ENCODE peak calls at places on chromosomes 3 and 15, in five cellular contexts. One of them, this sample, is unnamed.

GRCh38 chr3:55571913-55572312 is 84.8 kb upstream of the WNT5A start:
- DNase-seq in thoracic aorta: no peak
- DNase-seq in upper lobe of right lung: peak
- DNase-seq in vagina: no peak
- DNase-seq in cardiac muscle cell: peak
- DNase-seq in this sample: no peak

GRCh38 chr3:152019516-152019915 is 146.1 kb downstream of the SUCNR1 start:
- DNase-seq in thoracic aorta: no peak
- DNase-seq in upper lobe of right lung: no peak
- DNase-seq in vagina: no peak
- DNase-seq in cardiac muscle cell: no peak
- DNase-seq in this sample: no peak

GRCh38 chr3:157542711-157543485 is 39.7 kb upstream of the VEPH1 start:
- DNase-seq in thoracic aorta: no peak
- DNase-seq in upper lobe of right lung: peak
- DNase-seq in vagina: no peak
- DNase-seq in cardiac muscle cell: peak
- DNase-seq in this sample: no peak

GRCh38 chr3:139541156-139541897 is 1.8 kb upstream of the RBP1 start:
- DNase-seq in thoracic aorta: no peak
- DNase-seq in upper lobe of right lung: no peak
- DNase-seq in vagina: no peak
- DNase-seq in cardiac muscle cell: no peak
- DNase-seq in this sample: no peak

GRCh38 chr15:33256874-33257273 is 53.9 kb upstream of the RYR3 start:
- DNase-seq in thoracic aorta: no peak
- DNase-seq in upper lobe of right lung: no peak
- DNase-seq in vagina: no peak
- DNase-seq in cardiac muscle cell: no peak
- DNase-seq in this sample: no peak

GRCh38 chr3:14989943-14990753 is 42.8 kb downstream of the NR2C2 start:
- DNase-seq in thoracic aorta: no peak
- DNase-seq in upper lobe of right lung: no peak
- DNase-seq in vagina: no peak
- DNase-seq in cardiac muscle cell: peak
- DNase-seq in this sample: peak

GRCh38 chr3:42975456-42975855 is 3.7 kb upstream of the GASK1A start:
- DNase-seq in thoracic aorta: no peak
- DNase-seq in upper lobe of right lung: no peak
- DNase-seq in vagina: no peak
- DNase-seq in cardiac muscle cell: no peak
- DNase-seq in this sample: no peak

GRCh38 chr3:126394179-126394976 is at the start of gene CFAP100:
- DNase-seq in thoracic aorta: no peak
- DNase-seq in upper lobe of right lung: peak
- DNase-seq in vagina: no peak
- DNase-seq in cardiac muscle cell: peak
- DNase-seq in this sample: no peak

GRCh38 chr3:108406661-108407206 is 103.7 kb downstream of the MYH15 start:
- DNase-seq in thoracic aorta: no peak
- DNase-seq in upper lobe of right lung: no peak
- DNase-seq in vagina: no peak
- DNase-seq in cardiac muscle cell: peak
- DNase-seq in this sample: peak

GRCh38 chr3:123695731-123696640 is 111.1 kb upstream of the HACD2 start:
- DNase-seq in thoracic aorta: no peak
- DNase-seq in upper lobe of right lung: no peak
- DNase-seq in vagina: no peak
- DNase-seq in cardiac muscle cell: no peak
- DNase-seq in this sample: no peak

GRCh38 chr3:125357032-125357658 is 18.0 kb downstream of the ZNF148 start:
- DNase-seq in thoracic aorta: no peak
- DNase-seq in upper lobe of right lung: peak
- DNase-seq in vagina: no peak
- DNase-seq in cardiac muscle cell: peak
- DNase-seq in this sample: no peak

GRCh38 chr15:31147943-31148621 is 46.6 kb upstream of the TRPM1 start:
- DNase-seq in thoracic aorta: no peak
- DNase-seq in upper lobe of right lung: no peak
- DNase-seq in vagina: no peak
- DNase-seq in cardiac muscle cell: no peak
- DNase-seq in this sample: no peak

GRCh38 chr3:126970101-126970500 is 12.8 kb upstream of the PLXNA1 start:
- DNase-seq in thoracic aorta: no peak
- DNase-seq in upper lobe of right lung: no peak
- DNase-seq in vagina: no peak
- DNase-seq in cardiac muscle cell: no peak
- DNase-seq in this sample: no peak

GRCh38 chr3:8554725-8555621 is 53.4 kb downstream of the LMCD1 start:
- DNase-seq in thoracic aorta: no peak
- DNase-seq in upper lobe of right lung: no peak
- DNase-seq in vagina: no peak
- DNase-seq in cardiac muscle cell: peak
- DNase-seq in this sample: no peak

GRCh38 chr15:98778263-98778959 is 130.1 kb downstream of the IGF1R start:
- DNase-seq in thoracic aorta: no peak
- DNase-seq in upper lobe of right lung: no peak
- DNase-seq in vagina: no peak
- DNase-seq in cardiac muscle cell: no peak
- DNase-seq in this sample: no peak

GRCh38 chr15:67897646-67898045 is 57.8 kb upstream of the RNU6-1 start:
- DNase-seq in thoracic aorta: no peak
- DNase-seq in upper lobe of right lung: no peak
- DNase-seq in vagina: no peak
- DNase-seq in cardiac muscle cell: no peak
- DNase-seq in this sample: no peak

GRCh38 chr3:110391640-110392395 is 679.8 kb upstream of the NECTIN3 start:
- DNase-seq in thoracic aorta: no peak
- DNase-seq in upper lobe of right lung: no peak
- DNase-seq in vagina: no peak
- DNase-seq in cardiac muscle cell: no peak
- DNase-seq in this sample: no peak

GRCh38 chr3:30354513-30354912 is 251.9 kb upstream of the TGFBR2 start:
- DNase-seq in thoracic aorta: no peak
- DNase-seq in upper lobe of right lung: no peak
- DNase-seq in vagina: no peak
- DNase-seq in cardiac muscle cell: peak
- DNase-seq in this sample: no peak

GRCh38 chr15:26628879-26629529 is 143.9 kb downstream of the GABRB3 start:
- DNase-seq in thoracic aorta: no peak
- DNase-seq in upper lobe of right lung: peak
- DNase-seq in vagina: no peak
- DNase-seq in cardiac muscle cell: peak
- DNase-seq in this sample: peak

GRCh38 chr3:64760258-64760657 is 72.5 kb upstream of the ADAMTS9 start:
- DNase-seq in thoracic aorta: no peak
- DNase-seq in upper lobe of right lung: no peak
- DNase-seq in vagina: no peak
- DNase-seq in cardiac muscle cell: no peak
- DNase-seq in this sample: no peak

GRCh38 chr3:30688776-30689175 is 82.4 kb downstream of the TGFBR2 start:
- DNase-seq in thoracic aorta: no peak
- DNase-seq in upper lobe of right lung: no peak
- DNase-seq in vagina: no peak
- DNase-seq in cardiac muscle cell: no peak
- DNase-seq in this sample: no peak

GRCh38 chr3:8458711-8459110 is 42.9 kb upstream of the LMCD1 start:
- DNase-seq in thoracic aorta: peak
- DNase-seq in upper lobe of right lung: no peak
- DNase-seq in vagina: no peak
- DNase-seq in cardiac muscle cell: no peak
- DNase-seq in this sample: no peak

GRCh38 chr15:77074350-77074749 is 3.4 kb upstream of the TSPAN3 start:
- DNase-seq in thoracic aorta: no peak
- DNase-seq in upper lobe of right lung: no peak
- DNase-seq in vagina: no peak
- DNase-seq in cardiac muscle cell: no peak
- DNase-seq in this sample: no peak

GRCh38 chr15:76945494-76945893 is 13.9 kb downstream of the RCN2 start:
- DNase-seq in thoracic aorta: no peak
- DNase-seq in upper lobe of right lung: no peak
- DNase-seq in vagina: no peak
- DNase-seq in cardiac muscle cell: no peak
- DNase-seq in this sample: no peak

GRCh38 chr3:18868911-18869689 is 279.2 kb upstream of the KCNH8 start:
- DNase-seq in thoracic aorta: no peak
- DNase-seq in upper lobe of right lung: no peak
- DNase-seq in vagina: no peak
- DNase-seq in cardiac muscle cell: no peak
- DNase-seq in this sample: no peak

GRCh38 chr3:55169608-55170010 is 241.8 kb upstream of the LRTM1 start:
- DNase-seq in thoracic aorta: no peak
- DNase-seq in upper lobe of right lung: no peak
- DNase-seq in vagina: no peak
- DNase-seq in cardiac muscle cell: no peak
- DNase-seq in this sample: no peak

GRCh38 chr3:57091471-57091870 is 31.0 kb downstream of the SPATA12 start:
- DNase-seq in thoracic aorta: no peak
- DNase-seq in upper lobe of right lung: no peak
- DNase-seq in vagina: no peak
- DNase-seq in cardiac muscle cell: no peak
- DNase-seq in this sample: no peak

GRCh38 chr3:58626841-58627579 is 39.6 kb downstream of the FAM3D start:
- DNase-seq in thoracic aorta: no peak
- DNase-seq in upper lobe of right lung: no peak
- DNase-seq in vagina: no peak
- DNase-seq in cardiac muscle cell: no peak
- DNase-seq in this sample: no peak

GRCh38 chr15:72339777-72340177 is 19.8 kb upstream of the CELF6 start:
- DNase-seq in thoracic aorta: no peak
- DNase-seq in upper lobe of right lung: no peak
- DNase-seq in vagina: no peak
- DNase-seq in cardiac muscle cell: no peak
- DNase-seq in this sample: no peak

GRCh38 chr15:62850791-62851291 is 191.7 kb upstream of the TPM1 start:
- DNase-seq in thoracic aorta: no peak
- DNase-seq in upper lobe of right lung: no peak
- DNase-seq in vagina: no peak
- DNase-seq in cardiac muscle cell: peak
- DNase-seq in this sample: no peak

GRCh38 chr15:45129651-45130129 is at the start of the genes DUOX1 and DUOXA1:
- DNase-seq in thoracic aorta: no peak
- DNase-seq in upper lobe of right lung: peak
- DNase-seq in vagina: no peak
- DNase-seq in cardiac muscle cell: peak
- DNase-seq in this sample: no peak

GRCh38 chr3:145357453-145357852 is 803.5 kb downstream of the PLOD2 start:
- DNase-seq in thoracic aorta: no peak
- DNase-seq in upper lobe of right lung: no peak
- DNase-seq in vagina: no peak
- DNase-seq in cardiac muscle cell: no peak
- DNase-seq in this sample: no peak

GRCh38 chr15:72198410-72199270 is 1.1 kb upstream of the GRAMD2A start:
- DNase-seq in thoracic aorta: no peak
- DNase-seq in upper lobe of right lung: no peak
- DNase-seq in vagina: no peak
- DNase-seq in cardiac muscle cell: no peak
- DNase-seq in this sample: no peak

GRCh38 chr3:160577551-160578195 is 12.3 kb upstream of the KPNA4 start:
- DNase-seq in thoracic aorta: no peak
- DNase-seq in upper lobe of right lung: no peak
- DNase-seq in vagina: no peak
- DNase-seq in cardiac muscle cell: peak
- DNase-seq in this sample: peak
- TF ChIP-seq CTCF in thoracic aorta: no peak
- TF ChIP-seq CTCF in upper lobe of right lung: no peak
- TF ChIP-seq CTCF in vagina: no peak
- TF ChIP-seq CTCF in cardiac muscle cell: peak
- TF ChIP-seq CTCF in this sample: peak

GRCh38 chr3:185926445-185926844 is 11.4 kb downstream of the TRA2B start:
- DNase-seq in thoracic aorta: no peak
- DNase-seq in upper lobe of right lung: no peak
- DNase-seq in vagina: no peak
- DNase-seq in cardiac muscle cell: no peak
- DNase-seq in this sample: no peak
- H3K4me3 ChIP-seq in thoracic aorta: peak
- H3K4me3 ChIP-seq in upper lobe of right lung: no peak
- H3K4me3 ChIP-seq in vagina: no peak
- H3K4me3 ChIP-seq in cardiac muscle cell: no peak
- H3K4me3 ChIP-seq in this sample: no peak

GRCh38 chr15:35038655-35039534 is 46.2 kb downstream of the NANOGP8 start:
- DNase-seq in thoracic aorta: no peak
- DNase-seq in upper lobe of right lung: no peak
- DNase-seq in vagina: no peak
- DNase-seq in cardiac muscle cell: no peak
- DNase-seq in this sample: no peak
- TF ChIP-seq CTCF in thoracic aorta: no peak
- TF ChIP-seq CTCF in upper lobe of right lung: no peak
- TF ChIP-seq CTCF in vagina: no peak
- TF ChIP-seq CTCF in cardiac muscle cell: no peak
- TF ChIP-seq CTCF in this sample: no peak

GRCh38 chr3:186314896-186315295 is 47.1 kb downstream of the DGKG start:
- DNase-seq in thoracic aorta: no peak
- DNase-seq in upper lobe of right lung: no peak
- DNase-seq in vagina: no peak
- DNase-seq in cardiac muscle cell: no peak
- DNase-seq in this sample: no peak
- H3K4me3 ChIP-seq in thoracic aorta: no peak
- H3K4me3 ChIP-seq in upper lobe of right lung: no peak
- H3K4me3 ChIP-seq in vagina: no peak
- H3K4me3 ChIP-seq in cardiac muscle cell: no peak
- H3K4me3 ChIP-seq in this sample: no peak

GRCh38 chr15:47961401-47962090 is 159.2 kb upstream of the SLC24A5 start:
- DNase-seq in thoracic aorta: no peak
- DNase-seq in upper lobe of right lung: no peak
- DNase-seq in vagina: no peak
- DNase-seq in cardiac muscle cell: no peak
- DNase-seq in this sample: no peak
- TF ChIP-seq CTCF in thoracic aorta: no peak
- TF ChIP-seq CTCF in upper lobe of right lung: no peak
- TF ChIP-seq CTCF in vagina: no peak
- TF ChIP-seq CTCF in cardiac muscle cell: no peak
- TF ChIP-seq CTCF in this sample: no peak

This sample was measured in LNCaP clone FGC.